ENCODE peak calls at places on chromosomes 4 and X, in ten cellular contexts. V is effector memory CD4-positive, alpha-beta T cell; I is mammary epithelial cell; Q is tibial artery; Z is uterus; H is CD4-positive, alpha-beta memory T cell; R is spleen; T is stomach; B is neural progenitor cell; A is fibroblast of lung. J is an unnamed sample.

GRCh38 chr4:48905363-48906015 is 1.1 kb downstream of the OCIAD2 start:
- DNase-seq in V (no peak), I (peak; percentile 63), Q (no peak), Z (no peak), H (no peak), R (no peak), T (peak; percentile 31), B (no peak), A (peak; percentile 77), J (no peak)

GRCh38 chrX:118370921-118371624 is 25.2 kb downstream of the WDR44 start:
- DNase-seq in V (no peak), I (no peak), Q (no peak), Z (no peak), H (no peak), R (no peak), T (no peak), B (no peak), A (peak; percentile 63), J (no peak)

GRCh38 chr4:89303989-89304388 is 3.6 kb downstream of the GPRIN3 start:
- DNase-seq in V (no peak), I (no peak), Q (no peak), Z (no peak), H (no peak), R (no peak), T (no peak), B (no peak), A (no peak), J (no peak)

GRCh38 chr4:3042226-3042625 is 32.1 kb downstream of the HTT-AS start:
- DNase-seq in V (no peak), I (no peak), Q (no peak), Z (no peak), H (no peak), R (peak; percentile 68), T (no peak), B (no peak), A (no peak), J (peak; percentile 45)

GRCh38 chr4:130568746-130569145 is 1472.8 kb downstream of the C4orf33 start:
- DNase-seq in V (no peak), I (no peak), Q (no peak), Z (no peak), H (no peak), R (no peak), T (no peak), B (no peak), A (no peak), J (no peak)

GRCh38 chrX:45329217-45329616 is 128.5 kb upstream of the DIPK2B start:
- DNase-seq in V (no peak), I (no peak), Q (no peak), Z (no peak), H (no peak), R (no peak), T (no peak), B (no peak), A (peak; percentile 48), J (no peak)

GRCh38 chr4:173834151-173834550 is 304.1 kb upstream of the HAND2 start:
- DNase-seq in V (no peak), I (no peak), Q (no peak), Z (no peak), H (no peak), R (no peak), T (no peak), B (no peak), A (no peak), J (no peak)

GRCh38 chr4:7512428-7512827 is 77.7 kb upstream of the PSAPL1 start:
- DNase-seq in V (no peak), I (no peak), Q (no peak), Z (no peak), H (no peak), R (no peak), T (no peak), B (no peak), A (no peak), J (no peak)

GRCh38 chr4:37389967-37390580 is 145.5 kb downstream of the NWD2 start:
- DNase-seq in V (no peak), I (peak; percentile 29), Q (no peak), Z (no peak), H (peak; percentile 23), R (no peak), T (no peak), B (peak; percentile 70), A (peak; percentile 26), J (no peak)

DNA sequence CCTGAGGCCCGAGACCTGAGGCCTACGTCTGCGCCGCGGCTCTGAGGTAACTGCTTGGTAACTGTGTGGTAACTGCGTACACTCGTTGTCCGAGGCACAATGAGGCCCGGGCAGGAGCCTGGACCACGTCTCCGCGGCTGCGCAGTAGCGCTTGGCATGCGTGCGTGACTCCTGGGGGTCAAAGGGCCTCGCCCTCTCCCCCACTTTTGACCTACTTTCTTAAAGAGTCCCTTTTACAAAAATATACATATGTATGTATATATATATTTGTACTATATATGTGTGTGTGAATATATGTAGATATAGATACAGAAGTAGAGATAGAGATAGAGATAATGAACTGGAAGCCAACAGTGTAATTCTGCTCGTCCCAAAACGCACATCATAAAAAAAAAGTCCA is at the start of gene BEND2:
- DNase-seq in V (no peak), I (no peak), Q (no peak), Z (no peak), H (no peak), R (no peak), T (no peak), B (no peak), A (no peak), J (no peak)
- H3K27me3 ChIP-seq in V (no peaks in the 10 kb centered on the region), I (no peaks in the 10 kb centered on the region), Q (no peaks in the 10 kb centered on the region), Z (no peaks in the 10 kb centered on the region), H (no peaks in the 10 kb centered on the region), R (no peaks in the 10 kb centered on the region), T (no peaks in the 10 kb centered on the region), B (no peaks in the 10 kb centered on the region), A (no peaks in the 10 kb centered on the region), J (no peaks in the 10 kb centered on the region)

DNA sequence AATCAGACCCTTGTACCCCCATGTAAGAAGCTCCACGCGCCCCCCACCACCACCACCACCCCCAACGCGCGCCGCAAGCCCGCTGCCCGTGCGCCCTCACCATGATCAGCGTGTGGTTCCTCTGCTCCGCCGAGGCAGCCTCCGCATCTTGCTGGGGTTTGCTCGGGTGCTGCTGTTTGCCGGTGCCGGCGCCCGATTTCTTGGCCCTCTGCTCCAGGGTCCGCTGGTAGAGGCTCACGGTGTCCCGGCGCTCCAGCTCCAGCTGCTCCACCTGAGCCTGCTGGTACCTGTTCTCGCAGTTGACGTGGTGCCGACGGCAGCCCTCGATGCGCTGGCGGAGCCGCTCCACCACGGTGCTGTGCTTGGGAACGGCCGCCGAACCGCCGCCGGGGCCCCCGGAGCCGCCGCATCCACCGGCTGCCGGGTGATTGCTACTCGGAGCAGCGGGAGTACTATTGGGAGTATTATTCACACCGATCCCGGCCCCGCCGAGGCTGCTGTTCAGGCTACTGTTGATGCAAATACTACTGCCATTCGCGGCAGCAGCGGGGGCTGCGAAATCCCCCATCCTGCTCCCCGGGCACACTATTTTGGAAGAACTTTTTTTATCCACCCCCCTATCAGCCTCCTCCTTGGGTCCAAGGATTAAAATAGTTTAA is 1.1 kb downstream of the MAML3 start:
- DNase-seq in V (peak; percentile 19), I (peak; percentile 42), Q (peak; percentile 76), Z (peak; percentile 74), H (peak; percentile 51), R (peak; percentile 91), T (peak; percentile 67), B (peak; percentile 71), A (peak; percentile 58), J (peak; percentile 84)
- H3K27me3 ChIP-seq in V (no peaks in the 10 kb centered on the region), I (no peaks in the 10 kb centered on the region), Q (no peaks in the 10 kb centered on the region), Z (no peaks in the 10 kb centered on the region), H (no peaks in the 10 kb centered on the region), R (no peaks in the 10 kb centered on the region), T (no peaks in the 10 kb centered on the region), B (no peaks in the 10 kb centered on the region), A (no peaks in the 10 kb centered on the region), J (no peaks in the 10 kb centered on the region)

GRCh38 chrX:134936542-134936941 is 54.2 kb upstream of the SMIM10 start:
- DNase-seq in V (no peak), I (peak; percentile 39), Q (no peak), Z (no peak), H (no peak), R (no peak), T (no peak), B (no peak), A (peak; percentile 92), J (no peak)
- H3K27me3 ChIP-seq in V (no peaks in the 10 kb centered on the region), I (no peaks in the 10 kb centered on the region), Q (no peaks in the 10 kb centered on the region), Z (no peaks in the 10 kb centered on the region), H (no peaks in the 10 kb centered on the region), R (no peaks in the 10 kb centered on the region), T (no peaks in the 10 kb centered on the region), B (no peaks in the 10 kb centered on the region), A (no peaks in the 10 kb centered on the region), J (no peaks in the 10 kb centered on the region)

DNA sequence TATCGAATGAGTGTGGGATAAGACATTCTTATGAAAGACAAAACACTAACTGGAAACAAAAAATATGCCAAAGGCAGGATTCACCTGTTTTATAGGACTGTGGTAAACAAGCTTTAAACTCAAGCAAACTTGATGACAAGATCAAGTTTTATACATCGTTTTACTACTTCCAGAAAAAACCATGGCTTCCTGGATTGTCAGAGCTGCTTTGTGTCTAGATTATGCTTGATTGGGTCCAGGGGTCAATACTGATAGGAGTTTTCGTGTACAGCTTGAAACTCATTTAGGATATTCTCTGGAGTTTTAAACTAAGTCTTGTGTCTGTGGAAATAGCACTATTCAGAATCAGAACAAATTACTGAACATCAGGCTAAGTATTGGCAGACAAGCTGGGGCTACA is 13.0 kb downstream of the HCCS start:
- DNase-seq in V (no peak), I (no peak), Q (no peak), Z (no peak), H (no peak), R (no peak), T (no peak), B (no peak), A (no peak), J (no peak)
- H3K27me3 ChIP-seq in V (no peaks in the 10 kb centered on the region), I (no peaks in the 10 kb centered on the region), Q (no peaks in the 10 kb centered on the region), Z (no peaks in the 10 kb centered on the region), H (no peaks in the 10 kb centered on the region), R (no peaks in the 10 kb centered on the region), T (no peaks in the 10 kb centered on the region), B (no peaks in the 10 kb centered on the region), A (no peaks in the 10 kb centered on the region), J (no peaks in the 10 kb centered on the region)